ENCODE peak calls at places on chromosomes 2 and 18, in ten cellular contexts. W is hypothalamus; X is lung microvascular endothelial cell; J is tibial nerve; O is mucosa of gallbladder; E is activated CD8-positive, alpha-beta memory T cell treated with anti-CD3 and anti-CD28 coated beads for 24 hours; A is stimulated activated CD4-positive, alpha-beta T cell treated with anti-CD3 and anti-CD28 coated beads, Interleukin-4, amount 100 ng/mL, for 48 hours; L is neural crest cell; K is MM.1S; Z is T-cell. T is an unnamed sample.

GRCh38 chr2:177075254-177075653 is 137.3 kb upstream of the HNRNPA3 start:
- DNase-seq in K (no peak), L (no peak), J (no peak), A (no peak), Z (no peak), W (no peak), O (no peak), E (no peak), X (no peak), T (no peak)

GRCh38 chr18:10164241-10165160 is 250.7 kb downstream of the VAPA start:
- DNase-seq in L (no peak), O (no peak), J (no peak), E (no peak), X (no peak), A (no peak), Z (no peak), W (no peak), K (no peak), T (no peak)

GRCh38 chr2:168814939-168815907 is 12.8 kb downstream of the NOSTRIN start:
- DNase-seq in E (no peak), W (no peak), X (no peak), Z (no peak), K (no peak), O (no peak), L (no peak), A (no peak), J (no peak), T (no peak)

GRCh38 chr2:236656166-236656565 is 86.5 kb downstream of the ACKR3 start:
- DNase-seq in J (peak; percentile 3), L (no peak), W (no peak), X (no peak), O (peak; percentile 3), K (no peak), Z (no peak), E (peak; percentile 30), A (no peak), T (peak; percentile 26)

GRCh38 chr2:95376311-95377215 is 25.9 kb upstream of the FAHD2A start:
- DNase-seq in K (no peak), J (no peak), E (no peak), L (no peak), A (no peak), O (no peak), W (no peak), X (no peak), Z (no peak), T (no peak)

GRCh38 chr2:65033178-65033577 is 23.0 kb upstream of the CEP68 start:
- DNase-seq in X (peak; percentile 65), K (peak; percentile 66), W (no peak), O (no peak), L (no peak), Z (no peak), E (no peak), J (no peak), A (no peak), T (no peak)

GRCh38 chr2:236286866-236287545 is 22.8 kb upstream of the ASB18 start:
- DNase-seq in O (no peak), L (no peak), W (no peak), J (no peak), K (no peak), Z (no peak), E (peak; percentile 15), A (no peak), X (no peak), T (peak; percentile 11)

GRCh38 chr2:219851801-219852481 is 224.5 kb downstream of the SLC4A3 start:
- DNase-seq in A (no peak), K (no peak), E (no peak), Z (no peak), O (no peak), J (no peak), X (no peak), W (no peak), L (no peak), T (no peak)

GRCh38 chr2:160574472-160575140 is 81.0 kb upstream of the RBMS1 start:
- DNase-seq in A (no peak), E (no peak), K (no peak), X (no peak), W (no peak), L (no peak), O (no peak), Z (no peak), J (no peak), T (no peak)

GRCh38 chr2:239253264-239253663 is 147.6 kb downstream of the HDAC4 start:
- DNase-seq in O (no peak), X (no peak), A (no peak), W (no peak), E (no peak), Z (no peak), J (no peak), L (no peak), K (no peak), T (no peak)

T was measured in right atrium auricular region.